ENCODE peak calls at places on chromosome 13, in five cellular contexts. D is IMR-90, E is K562, J is GM12878, P is HepG2. F is an unnamed sample.

GRCh38 chr13:43487885-43488284 is 298.9 kb downstream of the ENOX1 start:
- DNase-seq in D (no peak), E (no peak), P (no peak), J (no peak), F (no peak)

GRCh38 chr13:105083986-105084385 is 1451.5 kb downstream of the EFNB2 start:
- DNase-seq in P (no peak), D (no peak), E (no peak), J (no peak), F (peak)

GRCh38 chr13:52447815-52448552 is 2.5 kb downstream of the VPS36 start:
- DNase-seq in J (no peak), P (no peak), E (no peak), D (no peak), F (no peak)

GRCh38 chr13:113329656-113330312 is 32.7 kb downstream of the LAMP1 start:
- DNase-seq in J (no peak), E (no peak), P (no peak), D (no peak), F (no peak)

GRCh38 chr13:80463673-80464352 is 122.9 kb upstream of the SPRY2 start:
- DNase-seq in P (no peak), J (no peak), D (no peak), E (no peak), F (no peak)

GRCh38 chr13:25180795-25181537 is 8.9 kb upstream of the AMER2 start:
- DNase-seq in J (peak), E (no peak), D (no peak), P (no peak), F (no peak)

GRCh38 chr13:26095338-26095737 is 43.5 kb upstream of the SHISA2 start:
- DNase-seq in P (no peak), J (no peak), E (no peak), D (no peak), F (no peak)

GRCh38 chr13:114108141-114108761 is 24.2 kb downstream of the RASA3 start:
- DNase-seq in D (no peak), E (no peak), P (no peak), J (no peak), F (no peak)

GRCh38 chr13:62375653-62376052 is 960.0 kb upstream of the PCDH20 start:
- DNase-seq in J (no peak), E (no peak), P (no peak), D (no peak), F (no peak)

GRCh38 chr13:47397739-47398138 is 500.9 kb upstream of the HTR2A start:
- DNase-seq in P (no peak), J (no peak), D (peak), E (no peak), F (no peak)

GRCh38 chr13:74132768-74133656 is 1.2 kb downstream of the KLF12 start:
- DNase-seq in P (no peak), D (peak), E (no peak), J (no peak), F (peak)

GRCh38 chr13:106205871-106206270 is 329.6 kb downstream of the EFNB2 start:
- DNase-seq in E (no peak), D (no peak), P (no peak), J (no peak), F (no peak)

GRCh38 chr13:86446311-86446710 is 647.1 kb upstream of the SLITRK6 start:
- DNase-seq in D (peak), E (no peak), J (no peak), P (no peak), F (no peak)

GRCh38 chr13:109816979-109817275 is 30.5 kb upstream of the IRS2 start:
- DNase-seq in E (no peak), J (no peak), D (peak), P (no peak), F (no peak)

GRCh38 chr13:101454767-101455166 is 2.3 kb downstream of the ITGBL1 start:
- DNase-seq in P (no peak), E (no peak), J (no peak), D (peak), F (no peak)

GRCh38 chr13:24104723-24105122 is 55.8 kb upstream of the SPATA13 start:
- DNase-seq in J (no peak), D (no peak), E (no peak), P (no peak), F (no peak)

GRCh38 chr13:69094485-69094884 is 1013.1 kb upstream of the ATXN8OS start:
- DNase-seq in P (no peak), J (no peak), D (no peak), E (no peak), F (no peak)

GRCh38 chr13:27549406-27549981 is 70.8 kb downstream of the LNX2 start:
- DNase-seq in J (no peak), D (no peak), P (no peak), E (no peak), F (no peak)

GRCh38 chr13:50617134-50617721 is 226.3 kb downstream of the DLEU7 start:
- DNase-seq in P (no peak), D (peak), J (no peak), E (no peak), F (no peak)

GRCh38 chr13:101204270-101205011 is 211.9 kb downstream of the NALCN start:
- DNase-seq in J (no peak), E (no peak), D (peak), P (no peak), F (peak)

GRCh38 chr13:19845758-19846157 is 17.7 kb downstream of the ZMYM5 start:
- DNase-seq in J (no peak), P (peak), D (peak), E (peak), F (peak)

GRCh38 chr13:30796132-30796832 is 60.9 kb downstream of the ALOX5AP start:
- DNase-seq in J (peak), E (no peak), D (peak), P (no peak), F (no peak)

GRCh38 chr13:98575876-98576214 is 1.1 kb downstream of the STK24 start:
- DNase-seq in E (no peak), J (no peak), D (no peak), P (no peak), F (no peak)

GRCh38 chr13:112968380-112968909 is 569 bp upstream of the MCF2L start:
- DNase-seq in P (no peak), D (no peak), E (no peak), J (no peak), F (peak)

GRCh38 chr13:98784666-98785065 is 32.2 kb upstream of the SLC15A1 start:
- DNase-seq in E (no peak), J (no peak), D (no peak), P (no peak), F (no peak)

GRCh38 chr13:111153977-111154332 is 38.8 kb downstream of the ARHGEF7 start:
- DNase-seq in E (peak), P (peak), D (no peak), J (no peak), F (no peak)

GRCh38 chr13:87497426-87497825 is 173.7 kb upstream of the SLITRK5 start:
- DNase-seq in J (no peak), P (no peak), E (no peak), D (no peak), F (no peak)

DNA sequence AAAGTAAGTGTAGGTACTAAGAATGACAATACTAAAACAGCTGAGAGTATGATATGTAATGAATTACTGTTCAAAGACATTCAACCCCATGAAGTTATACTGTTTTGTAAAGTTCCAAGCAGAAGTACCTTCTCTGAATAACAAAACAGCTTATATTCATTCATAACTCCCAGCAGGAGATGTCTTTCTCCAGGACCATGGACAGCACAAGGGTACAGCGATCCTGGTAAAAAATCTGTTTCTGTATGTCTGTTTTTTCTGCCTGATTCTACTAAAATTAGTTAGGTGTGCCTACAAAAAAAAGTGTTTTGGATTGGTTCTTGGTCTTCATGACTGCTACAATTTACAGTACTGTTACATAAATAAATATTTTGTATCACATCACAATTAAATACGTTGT is 172.5 kb upstream of the SLITRK5 start:
- DNase-seq in D (peak), E (no peak), P (peak), J (no peak), F (no peak)
- TF ChIP-seq MXI1 in D (no peak), E (no peak), P (no peak), J (no peak), F (no peak)

DNA sequence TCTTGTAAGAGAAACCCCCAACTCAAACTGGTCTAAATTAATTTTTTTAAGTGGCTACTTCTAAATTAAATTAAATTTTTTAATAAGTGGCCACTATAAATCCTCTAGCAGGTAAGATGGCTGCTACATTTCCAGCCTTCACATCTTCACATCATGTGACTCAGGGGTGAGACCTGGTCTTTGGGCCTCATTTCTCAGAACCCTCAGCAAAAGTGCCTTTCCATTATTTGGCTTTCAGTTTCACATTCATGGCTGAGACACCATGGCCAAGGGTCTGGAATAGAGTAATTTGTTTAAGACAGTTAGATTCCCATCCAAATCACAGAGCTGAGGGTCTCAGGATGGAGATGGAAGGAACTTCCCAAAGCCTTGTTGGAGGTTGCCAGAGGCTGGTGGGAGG is 47.5 kb downstream of the DCT start:
- DNase-seq in P (no peak), E (no peak), J (no peak), D (no peak), F (no peak)
- TF ChIP-seq SMC3 in P (no peak), E (no peak), J (no peak), D (no peak), F (no peak)

GRCh38 chr13:66805657-66806056 is 424.5 kb downstream of the PCDH9 start:
- DNase-seq in J (no peak), D (peak), P (no peak), E (no peak), F (no peak)

GRCh38 chr13:66803759-66804456 is 426.2 kb downstream of the PCDH9 start:
- DNase-seq in D (peak), P (no peak), E (no peak), J (no peak), F (no peak)

GRCh38 chr13:66803013-66803739 is 427.0 kb downstream of the PCDH9 start:
- DNase-seq in D (no peak), P (no peak), E (no peak), J (no peak), F (no peak)
- TF ChIP-seq MXI1 in D (no peak), P (no peak), E (no peak), J (no peak), F (no peak)

DNA sequence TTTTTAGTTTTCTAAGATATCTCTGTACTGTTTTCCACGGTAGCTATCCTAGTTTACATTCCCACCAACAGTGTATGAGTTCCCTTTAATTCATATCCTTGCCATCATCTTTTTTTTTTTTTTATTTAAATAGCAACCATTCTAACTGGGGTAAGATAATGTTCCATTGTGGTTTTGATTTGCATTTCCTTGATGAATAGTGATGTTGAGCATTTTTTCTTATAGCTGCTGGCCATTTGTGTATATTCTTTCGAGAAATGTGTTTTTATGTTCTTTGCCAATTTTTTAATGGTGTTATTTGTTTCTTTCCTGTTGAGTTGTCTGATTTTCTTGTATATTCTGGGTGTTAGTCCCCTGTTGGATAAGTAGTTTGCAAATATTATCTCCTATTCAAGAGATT is 454.8 kb downstream of the DACH1 start:
- DNase-seq in P (no peak), J (no peak), D (no peak), E (no peak), F (no peak)
- TF ChIP-seq SMC3 in P (no peak), J (no peak), D (no peak), E (no peak), F (no peak)

GRCh38 chr13:75479102-75479501 is 2.9 kb downstream of the TBC1D4 start:
- DNase-seq in D (no peak), P (no peak), J (no peak), E (no peak), F (no peak)

GRCh38 chr13:75480691-75481175 is 1.2 kb downstream of the TBC1D4 start:
- DNase-seq in E (peak), J (no peak), P (peak), D (peak), F (peak)

GRCh38 chr13:75482820-75483079 is 781 bp upstream of the TBC1D4 start:
- DNase-seq in E (no peak), P (no peak), J (no peak), D (no peak), F (no peak)

GRCh38 chr13:75481176-75482069 is 546 bp downstream of the TBC1D4 start:
- DNase-seq in J (no peak), P (no peak), E (peak), D (no peak), F (peak)

DNA sequence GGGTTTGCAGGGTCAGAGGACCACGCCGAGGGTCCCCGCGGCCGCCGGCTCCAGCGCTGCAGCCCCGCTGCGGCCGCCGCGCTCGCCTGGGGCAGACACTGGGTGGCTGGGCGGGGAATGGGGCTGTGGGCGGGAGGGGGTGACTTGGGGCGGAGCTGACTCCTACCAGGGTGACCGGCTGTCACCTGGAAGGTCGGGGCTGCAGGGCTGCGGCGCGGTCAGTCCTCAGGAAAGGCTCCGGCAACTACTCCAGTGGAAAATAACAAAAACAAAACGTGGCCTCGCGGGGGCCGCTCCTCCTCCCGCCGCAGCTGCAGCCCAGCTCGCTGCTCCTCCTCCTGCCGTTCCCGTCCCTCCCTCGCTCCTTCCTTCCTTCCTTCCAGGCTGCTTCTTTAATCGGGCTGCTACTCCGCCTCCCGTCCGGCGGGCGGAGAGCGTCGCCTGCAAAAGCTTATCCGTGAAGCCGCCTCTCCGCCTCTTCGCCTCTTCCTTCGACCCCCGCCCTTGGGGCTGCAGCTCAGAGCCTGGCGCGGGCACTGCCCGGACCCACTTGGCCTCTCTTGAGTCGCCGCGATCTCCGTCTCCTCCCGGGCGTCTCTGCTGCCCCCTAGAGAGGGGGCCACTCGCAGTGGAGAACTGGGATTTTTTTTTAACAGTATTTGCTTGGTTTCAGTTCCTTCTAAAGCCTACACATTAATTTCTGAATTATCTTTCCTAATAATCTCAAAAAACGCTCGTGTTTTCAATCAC is at the start of gene TBC1D4:
- DNase-seq in P (peak), J (peak), E (peak), D (peak), F (peak)
- TF ChIP-seq MXI1 in P (peak), J (peak), E (no peak), D (peak), F (peak)

DNA sequence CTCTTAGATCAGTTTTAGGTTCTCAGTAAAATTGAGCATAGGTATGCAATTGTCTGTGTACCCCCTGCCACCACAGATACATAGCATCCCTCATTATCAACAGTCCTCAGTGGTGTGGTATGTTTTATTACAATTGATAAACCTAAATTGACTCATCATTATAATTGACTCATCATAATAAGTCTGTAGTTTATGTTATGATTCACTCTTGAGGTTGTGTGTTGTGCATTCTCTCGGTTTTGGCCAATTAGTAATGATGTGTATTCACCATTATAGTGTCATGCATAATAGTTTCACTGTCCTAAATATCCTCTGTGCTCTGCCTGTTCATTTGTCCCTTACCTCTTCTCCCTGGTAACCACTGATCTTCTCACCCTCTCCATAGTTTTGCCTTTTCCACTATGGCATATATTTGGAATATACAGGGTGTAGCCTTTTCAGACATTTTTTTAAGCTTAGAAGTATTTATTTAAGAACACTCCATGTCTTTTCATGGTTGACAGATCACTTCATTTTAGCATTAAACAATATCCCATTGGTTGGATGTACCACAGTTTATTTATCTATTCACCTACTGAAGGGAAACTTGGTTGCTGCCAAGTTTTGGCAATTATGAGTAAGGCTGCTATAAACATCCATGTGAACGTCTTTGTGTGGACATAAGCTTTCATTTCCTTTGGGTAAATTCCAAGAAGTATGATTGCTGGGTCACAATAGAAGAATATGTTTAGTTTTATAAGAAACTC is 1620.6 kb upstream of the MIR17HG start:
- DNase-seq in E (no peak), J (no peak), P (no peak), D (peak), F (no peak)
- TF ChIP-seq SMC3 in E (no peak), J (no peak), P (no peak), D (no peak), F (no peak)

GRCh38 chr13:79456656-79457365 is 24.1 kb upstream of the NDFIP2 start:
- DNase-seq in D (no peak), J (no peak), E (no peak), P (no peak), F (no peak)

GRCh38 chr13:79456051-79456450 is 24.9 kb upstream of the NDFIP2 start:
- DNase-seq in D (no peak), E (no peak), P (no peak), J (no peak), F (no peak)

GRCh38 chr13:79457390-79457789 is 23.6 kb upstream of the NDFIP2 start:
- DNase-seq in D (no peak), P (no peak), J (no peak), E (no peak), F (no peak)

GRCh38 chr13:79457948-79458347 is 23.0 kb upstream of the NDFIP2 start:
- DNase-seq in E (peak), J (no peak), P (no peak), D (peak), F (no peak)

GRCh38 chr13:79455331-79455730 is 25.6 kb upstream of the NDFIP2 start:
- DNase-seq in J (no peak), P (no peak), D (peak), E (no peak), F (no peak)
- TF ChIP-seq MXI1 in J (no peak), P (no peak), D (no peak), E (no peak), F (no peak)

GRCh38 chr13:29081036-29081435 is 260.9 kb downstream of the MTUS2 start:
- DNase-seq in P (no peak), E (no peak), J (peak), D (no peak), F (no peak)
- TF ChIP-seq SMC3 in P (no peak), E (no peak), J (peak), D (no peak), F (no peak)